ENCODE peak calls at places on chromosomes 2 and 18, in nine cellular contexts. Q is IMR-90, D is transverse colon, F is astrocyte, V is heart left ventricle, P is ovary, G is mammary epithelial cell, E is BJ, Z is HCT116. K is an unnamed sample. For H3K27me3, the result is how much of the 10 kb centered on the place peaks cover.

GRCh38 chr2:158385646-158386045 is 70.9 kb downstream of the CCDC148 start:
- DNase-seq in G (no peak), E (no peak), F (no peak), V (no peak), Z (no peak), Q (no peak), D (no peak), P (no peak), K (no peak)

GRCh38 chr18:2827076-2827475 is 19.7 kb upstream of the EMILIN2 start:
- DNase-seq in E (no peak), Q (no peak), P (no peak), G (no peak), Z (no peak), D (no peak), F (no peak), V (no peak), K (no peak)

GRCh38 chr2:79511320-79511951 is 1.4 kb upstream of the CTNNA2 start:
- DNase-seq in Q (peak), P (no peak), Z (no peak), F (peak), E (no peak), V (no peak), D (peak), G (peak), K (no peak)

GRCh38 chr2:95023222-95023597 is 2.3 kb upstream of the MAL start:
- DNase-seq in G (peak), Q (no peak), V (no peak), F (no peak), Z (peak), E (no peak), P (no peak), D (no peak), K (no peak)

GRCh38 chr2:49259926-49260325 is 105.6 kb upstream of the FSHR start:
- DNase-seq in F (peak), E (no peak), Z (no peak), Q (no peak), D (no peak), V (no peak), P (no peak), G (no peak), K (no peak)

GRCh38 chr2:227082286-227082685 is 81.7 kb downstream of the COL4A4 start:
- DNase-seq in Z (no peak), G (no peak), P (no peak), V (no peak), F (no peak), D (no peak), Q (no peak), E (no peak), K (no peak)

GRCh38 chr2:237281900-237282306 is 132.1 kb downstream of the COL6A3 start:
- DNase-seq in G (peak), D (no peak), Z (no peak), E (no peak), F (peak), V (no peak), P (no peak), Q (peak), K (no peak)

GRCh38 chr18:59022167-59022945 is 117.3 kb upstream of the SEC11C start:
- DNase-seq in G (no peak), F (peak), V (no peak), Q (no peak), P (peak), Z (no peak), E (no peak), D (no peak), K (no peak)

GRCh38 chr2:109393211-109393610 is 220.6 kb downstream of the SEPTIN10 start:
- DNase-seq in D (no peak), G (no peak), V (no peak), Q (no peak), P (no peak), E (no peak), F (no peak), Z (no peak), K (no peak)

GRCh38 chr2:237865623-237866041 is 6.2 kb downstream of the RAMP1 start:
- DNase-seq in E (no peak), P (peak), D (no peak), Z (no peak), F (no peak), V (no peak), G (no peak), Q (no peak), K (no peak)

GRCh38 chr2:164694275-164694695 is 73.0 kb upstream of the GRB14 start:
- DNase-seq in Q (peak), G (no peak), V (no peak), E (no peak), Z (no peak), P (no peak), F (no peak), D (no peak), K (no peak)

GRCh38 chr2:112749755-112750559 is 14.5 kb downstream of the CKAP2L start:
- DNase-seq in D (peak), P (no peak), V (peak), F (peak), E (no peak), Q (peak), G (peak), Z (no peak), K (peak)

GRCh38 chr2:28269019-28269784 is 123.5 kb upstream of the FOSL2 start:
- DNase-seq in G (peak), Z (peak), D (peak), Q (peak), F (peak), P (no peak), E (no peak), V (no peak), K (no peak)

GRCh38 chr2:127195140-127196074 is 24.7 kb downstream of the CYP27C1 start:
- DNase-seq in P (no peak), F (no peak), D (no peak), Z (no peak), V (no peak), E (no peak), G (no peak), Q (no peak), K (no peak)

GRCh38 chr2:26251893-26252292 is 7.2 kb downstream of the HADHB start:
- DNase-seq in Q (peak), Z (no peak), F (peak), P (peak), E (no peak), G (no peak), D (no peak), V (peak), K (no peak)

GRCh38 chr2:65545818-65546217 is 113.4 kb upstream of the SPRED2 start:
- DNase-seq in P (no peak), E (no peak), V (peak), F (peak), D (no peak), G (peak), Q (peak), Z (no peak), K (no peak)

GRCh38 chr2:16244966-16245320 is 304.6 kb downstream of the MYCN start:
- DNase-seq in P (no peak), F (no peak), E (no peak), D (no peak), G (no peak), Z (no peak), V (no peak), Q (no peak), K (no peak)

GRCh38 chr2:235224410-235224809 is 269.4 kb upstream of the AGAP1 start:
- DNase-seq in G (no peak), F (no peak), Q (no peak), Z (no peak), E (no peak), P (no peak), V (no peak), D (no peak), K (no peak)

GRCh38 chr18:45916302-45916701 is 50.8 kb downstream of the EPG5 start:
- DNase-seq in G (no peak), Q (no peak), V (no peak), F (no peak), P (no peak), Z (no peak), E (no peak), D (no peak), K (no peak)

GRCh38 chr2:239109041-239109915 is 261.4 kb downstream of the TWIST2 start:
- DNase-seq in G (peak), Q (peak), Z (no peak), F (no peak), P (no peak), D (peak), V (no peak), E (no peak), K (no peak)

GRCh38 chr2:207032490-207032889 is 93.2 kb downstream of the CPO start:
- DNase-seq in G (peak), F (no peak), Z (no peak), E (no peak), V (no peak), D (no peak), Q (no peak), P (no peak), K (no peak)

GRCh38 chr2:237972211-237972610 is 5.4 kb downstream of the UBE2F start:
- DNase-seq in Z (no peak), F (no peak), G (no peak), P (no peak), V (no peak), E (no peak), D (no peak), Q (no peak), K (no peak)

GRCh38 chr2:202019689-202020450 is 13.8 kb upstream of the FZD7 start:
- DNase-seq in Z (no peak), Q (peak), V (peak), D (no peak), G (no peak), F (no peak), P (peak), E (no peak), K (no peak)

GRCh38 chr2:74019516-74019915 is 34.8 kb downstream of the TET3 start:
- DNase-seq in Q (no peak), F (no peak), E (no peak), P (no peak), D (no peak), V (no peak), G (no peak), Z (no peak), K (no peak)

GRCh38 chr2:67295851-67296250 is 101.3 kb upstream of the ETAA1 start:
- DNase-seq in P (no peak), Q (peak), V (no peak), D (no peak), E (no peak), G (peak), F (peak), Z (no peak), K (no peak)

GRCh38 chr2:221649045-221649444 is 76.9 kb upstream of the EPHA4 start:
- DNase-seq in Q (no peak), G (no peak), P (peak), D (no peak), Z (no peak), V (peak), E (no peak), F (peak), K (no peak)

GRCh38 chr2:99810241-99810640 is 320.4 kb upstream of the REV1 start:
- DNase-seq in D (no peak), G (no peak), Q (no peak), E (no peak), F (no peak), V (no peak), P (no peak), Z (no peak), K (no peak)

GRCh38 chr18:27313678-27314077 is 128.6 kb upstream of the CHST9 start:
- DNase-seq in V (no peak), G (no peak), D (no peak), F (no peak), P (no peak), Z (no peak), E (no peak), Q (no peak), K (no peak)

GRCh38 chr2:9141379-9141667 is 65.3 kb upstream of the ASAP2 start:
- DNase-seq in E (no peak), P (no peak), Z (no peak), F (no peak), Q (no peak), G (no peak), D (no peak), V (no peak), K (no peak)

GRCh38 chr2:42843131-42843530 is 50.7 kb upstream of the HAAO start:
- DNase-seq in G (no peak), Q (no peak), E (no peak), D (no peak), Z (no peak), F (no peak), V (no peak), P (no peak), K (no peak)

GRCh38 chr2:166333809-166334208 is 41.9 kb downstream of the SCN9A start:
- DNase-seq in F (no peak), Z (no peak), V (no peak), D (no peak), E (no peak), Q (peak), G (peak), P (no peak), K (no peak)

GRCh38 chr2:71876542-71877451 is 270.9 kb downstream of the CYP26B1 start:
- DNase-seq in Z (no peak), P (no peak), F (no peak), V (no peak), D (no peak), G (no peak), Q (no peak), E (no peak), K (no peak)

GRCh38 chr18:47931707-47932103 is 1.2 kb upstream of the SMAD2 start:
- DNase-seq in Q (no peak), Z (no peak), D (peak), V (peak), F (no peak), P (no peak), G (no peak), E (no peak), K (peak)

GRCh38 chr2:86290596-86291327 is 46.7 kb downstream of the REEP1 start:
- DNase-seq in P (no peak), G (no peak), E (no peak), V (peak), F (no peak), Q (no peak), Z (no peak), D (no peak), K (no peak)

DNA sequence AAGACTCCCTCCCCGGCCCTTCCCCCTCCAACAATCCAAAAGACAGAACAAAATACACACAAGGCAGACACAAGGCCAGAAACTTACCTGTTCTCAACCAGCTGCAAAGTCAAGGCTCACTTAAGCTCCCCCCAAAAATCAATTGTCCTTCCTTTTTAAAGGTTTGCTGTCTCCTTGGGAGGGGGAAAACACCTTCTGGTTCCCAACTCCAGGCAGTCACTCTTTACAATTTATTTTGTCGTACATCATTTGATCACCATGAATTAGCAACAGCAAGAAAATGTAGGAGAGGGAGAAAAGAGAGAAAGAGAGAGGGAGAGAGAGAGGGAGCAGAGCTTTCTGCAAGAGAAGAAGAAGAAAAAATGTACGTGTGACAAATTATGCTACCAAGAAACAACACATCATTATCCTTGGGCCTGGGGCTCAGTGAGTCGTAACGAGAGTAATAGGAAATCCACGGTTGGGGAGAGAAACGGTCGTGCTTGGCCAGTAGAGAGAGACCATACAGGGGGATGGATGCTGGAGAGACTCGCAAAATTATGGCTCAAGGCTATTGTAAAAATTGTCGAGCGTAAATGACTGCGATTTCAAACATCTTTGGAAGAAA is at the start of gene KLHL14:
- DNase-seq in G (no peak), Q (no peak), V (no peak), Z (no peak), P (no peak), F (no peak), E (no peak), D (no peak), K (no peak)
- H3K27me3 ChIP-seq in G (under half), Q (under half), V (under half), Z (under half), P (under half), F (under half), E (under half), D (half or more), K (half or more)

GRCh38 chr2:119521437-119521825 is 2.9 kb downstream of the SCTR start:
- DNase-seq in D (no peak), V (no peak), F (no peak), E (no peak), P (no peak), Z (no peak), G (no peak), Q (no peak), K (no peak)

GRCh38 chr2:119523383-119523958 is 812 bp downstream of the SCTR start:
- DNase-seq in G (no peak), V (no peak), Z (no peak), P (no peak), Q (no peak), E (no peak), D (no peak), F (no peak), K (no peak)

GRCh38 chr2:119525574-119525973 is 1.3 kb upstream of the SCTR start:
- DNase-seq in Z (no peak), F (no peak), G (no peak), D (no peak), V (no peak), E (no peak), Q (no peak), P (no peak), K (no peak)

GRCh38 chr2:119522561-119523110 is 1.6 kb downstream of the SCTR start:
- DNase-seq in D (no peak), Z (no peak), E (no peak), V (no peak), Q (no peak), F (no peak), P (no peak), G (no peak), K (no peak)

GRCh38 chr2:119523959-119524694 is at the start of gene SCTR:
- DNase-seq in E (no peak), D (no peak), G (no peak), Q (no peak), F (no peak), Z (no peak), P (no peak), V (no peak), K (no peak)
- H3K4me3 ChIP-seq in E (no peak), D (no peak), G (no peak), Q (no peak), F (no peak), Z (no peak), P (no peak), V (peak), K (peak)

GRCh38 chr2:4763009-4763408 is 929.2 kb upstream of the SOX11 start:
- DNase-seq in P (no peak), G (no peak), Z (no peak), Q (no peak), E (no peak), V (no peak), D (no peak), F (no peak), K (no peak)
- TF ChIP-seq CTCF in P (no peak), G (no peak), Z (no peak), Q (no peak), E (no peak), V (peak), D (no peak), F (peak), K (no peak)

GRCh38 chr2:60551241-60552095 is 2.0 kb downstream of the BCL11A start:
- DNase-seq in Z (no peak), G (peak), Q (no peak), D (peak), F (peak), P (peak), E (no peak), V (no peak), K (peak)

GRCh38 chr2:60549250-60550150 is 4.0 kb downstream of the BCL11A start:
- DNase-seq in P (no peak), D (peak), G (peak), F (no peak), E (no peak), Z (no peak), Q (no peak), V (peak), K (peak)

GRCh38 chr2:60548844-60549243 is 4.6 kb downstream of the BCL11A start:
- DNase-seq in E (no peak), Q (no peak), V (no peak), D (no peak), P (no peak), Z (no peak), F (no peak), G (no peak), K (no peak)

GRCh38 chr2:60550984-60551240 is 2.5 kb downstream of the BCL11A start:
- DNase-seq in D (no peak), V (no peak), G (no peak), Z (no peak), E (no peak), Q (no peak), F (no peak), P (no peak), K (no peak)

DNA sequence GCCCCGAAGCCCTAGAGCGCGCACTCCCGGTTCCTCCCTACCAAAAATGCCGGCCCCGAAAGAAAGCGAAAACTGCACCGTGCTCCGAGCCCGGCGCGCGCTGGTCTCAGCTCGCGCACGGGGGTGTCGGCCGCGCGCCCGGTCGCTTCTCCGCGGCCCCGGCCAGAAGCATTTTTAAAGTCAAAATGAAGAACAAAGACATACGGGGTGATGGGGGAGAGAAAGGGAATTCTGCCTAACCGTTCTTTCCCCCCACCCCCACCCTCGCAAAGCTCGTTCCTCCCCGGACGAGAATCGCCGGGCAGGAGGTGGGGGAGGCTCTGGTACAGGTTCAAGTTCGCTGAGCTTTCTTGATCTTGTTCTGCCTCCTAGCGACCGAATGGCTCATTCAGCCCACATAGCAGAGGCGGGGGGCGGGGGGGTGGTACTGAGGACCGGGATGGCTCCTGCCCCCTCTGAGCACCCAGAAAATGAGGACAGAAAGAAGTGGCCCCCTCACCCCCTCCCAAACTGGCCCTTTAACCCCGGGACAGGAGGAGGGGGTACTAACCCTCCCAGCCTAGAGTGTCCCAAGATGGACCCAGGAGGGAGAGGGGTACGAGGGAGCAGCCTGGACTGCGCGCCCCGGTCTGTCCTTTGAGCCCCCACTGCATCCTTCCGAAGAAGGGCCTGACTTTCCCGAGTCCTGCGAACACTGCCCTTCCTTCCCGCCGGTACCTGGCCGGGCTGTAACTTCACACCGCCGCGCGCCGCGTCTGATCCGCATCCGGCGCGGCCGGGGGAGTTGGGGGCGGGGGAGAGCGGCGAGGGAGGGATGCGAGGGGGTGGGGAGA is 3.1 kb downstream of the BCL11A start:
- DNase-seq in E (no peak), F (peak), V (peak), G (peak), P (peak), Q (peak), D (peak), Z (peak), K (peak)
- H3K27me3 ChIP-seq in E (under half), F (under half), V (under half), G (under half), P (under half), Q (under half), D (under half), Z (half or more), K (half or more)

DNA sequence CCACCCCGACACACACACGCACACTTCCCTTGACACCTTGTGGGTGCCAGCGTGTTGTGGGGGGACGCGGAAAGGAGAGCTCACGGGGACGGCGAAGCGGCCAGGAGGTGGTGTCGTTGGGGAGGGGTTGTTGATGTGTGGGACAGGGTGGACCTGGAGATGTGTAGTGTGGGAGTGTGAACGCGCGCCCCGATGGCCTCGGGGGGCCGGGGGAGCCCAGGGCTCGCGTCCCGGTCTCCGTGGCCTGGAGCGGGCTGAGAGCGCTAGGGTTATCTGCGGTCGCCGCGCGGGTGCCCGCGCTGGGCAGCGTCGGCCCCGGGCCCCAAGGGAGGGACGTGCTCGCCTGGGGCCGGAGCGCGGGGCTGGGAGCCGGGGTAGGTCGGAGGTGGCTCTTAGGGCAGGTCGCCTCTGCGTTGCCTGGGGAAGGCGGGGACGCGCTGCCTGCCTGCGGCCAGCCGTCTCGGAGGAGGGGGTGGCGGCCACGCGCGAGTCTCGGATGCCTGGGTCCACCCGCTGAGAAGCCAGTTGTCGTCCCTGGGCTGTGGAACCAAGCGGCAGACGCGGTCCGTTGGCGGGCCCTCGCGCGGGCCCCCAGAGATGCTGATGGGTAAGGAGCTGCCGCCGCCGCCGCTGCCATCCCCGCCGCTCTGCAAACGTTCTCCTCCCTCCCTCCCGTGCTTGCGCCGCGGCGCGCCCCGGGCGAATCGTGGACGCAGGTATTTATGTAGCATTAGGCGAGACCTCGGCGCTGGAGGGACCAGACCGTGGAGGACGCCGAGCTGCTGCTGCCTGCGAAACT is 1.6 kb downstream of the KLHL29 start:
- DNase-seq in Q (no peak), G (peak), Z (no peak), F (peak), P (peak), D (peak), V (no peak), E (no peak), K (peak)
- H3K4me3 ChIP-seq in Q (peak), G (peak), Z (peak), F (peak), P (peak), D (peak), V (peak), E (peak), K (peak)

K was measured in left lung.